ENCODE peak calls at places on chromosomes 12 and 14, in four cellular contexts. One of them, this sample, is unnamed.
A peak's percentile ranks its signal among the peaks of the same experiment; 100 is the strongest.

GRCh38 chr14:38256358-38256840 is 506 bp upstream of the CLEC14A start:
- DNase-seq in activated T-helper 1 cell treated with Interleukin-2 at 50 U/mL for 16 hours: no peak
- DNase-seq in aorta: no peak
- DNase-seq in retina: peak; percentile 65
- DNase-seq in this sample: no peak

GRCh38 chr14:36383674-36384421 is 63.4 kb upstream of the MBIP start:
- DNase-seq in activated T-helper 1 cell treated with Interleukin-2 at 50 U/mL for 16 hours: no peak
- DNase-seq in aorta: peak; percentile 84
- DNase-seq in retina: no peak
- DNase-seq in this sample: peak; percentile 69

GRCh38 chr12:16299403-16299802 is 21.9 kb upstream of the SLC15A5 start:
- DNase-seq in activated T-helper 1 cell treated with Interleukin-2 at 50 U/mL for 16 hours: no peak
- DNase-seq in aorta: no peak
- DNase-seq in retina: no peak
- DNase-seq in this sample: no peak

GRCh38 chr12:79858518-79858917 is 76.4 kb downstream of the PPP1R12A start:
- DNase-seq in activated T-helper 1 cell treated with Interleukin-2 at 50 U/mL for 16 hours: no peak
- DNase-seq in aorta: no peak
- DNase-seq in retina: no peak
- DNase-seq in this sample: no peak

GRCh38 chr14:63857467-63858030 is 4.7 kb downstream of the SYNE2 start:
- DNase-seq in activated T-helper 1 cell treated with Interleukin-2 at 50 U/mL for 16 hours: no peak
- DNase-seq in aorta: no peak
- DNase-seq in retina: no peak
- DNase-seq in this sample: peak; percentile 46

GRCh38 chr12:12748051-12748450 is 30.9 kb downstream of the CDKN1B start:
- DNase-seq in activated T-helper 1 cell treated with Interleukin-2 at 50 U/mL for 16 hours: no peak
- DNase-seq in aorta: no peak
- DNase-seq in retina: no peak
- DNase-seq in this sample: no peak

GRCh38 chr12:105352940-105353635 is 22.6 kb downstream of the C12orf75 start:
- DNase-seq in activated T-helper 1 cell treated with Interleukin-2 at 50 U/mL for 16 hours: no peak
- DNase-seq in aorta: no peak
- DNase-seq in retina: no peak
- DNase-seq in this sample: no peak

GRCh38 chr12:120264511-120265202 is 873 bp downstream of the PXN start:
- DNase-seq in activated T-helper 1 cell treated with Interleukin-2 at 50 U/mL for 16 hours: no peak
- DNase-seq in aorta: no peak
- DNase-seq in retina: no peak
- DNase-seq in this sample: peak; percentile 89

GRCh38 chr12:11992515-11992914 is 78.2 kb upstream of the BCL2L14 start:
- DNase-seq in activated T-helper 1 cell treated with Interleukin-2 at 50 U/mL for 16 hours: no peak
- DNase-seq in aorta: no peak
- DNase-seq in retina: no peak
- DNase-seq in this sample: no peak

GRCh38 chr14:91714805-91715204 is 17.1 kb downstream of the CATSPERB start:
- DNase-seq in activated T-helper 1 cell treated with Interleukin-2 at 50 U/mL for 16 hours: no peak
- DNase-seq in aorta: no peak
- DNase-seq in retina: no peak
- DNase-seq in this sample: no peak

GRCh38 chr12:81222841-81223595 is 145.1 kb downstream of the ACSS3 start:
- DNase-seq in activated T-helper 1 cell treated with Interleukin-2 at 50 U/mL for 16 hours: no peak
- DNase-seq in aorta: no peak
- DNase-seq in retina: no peak
- DNase-seq in this sample: peak; percentile 20

GRCh38 chr14:52879958-52880357 is 70.9 kb downstream of the FERMT2 start:
- DNase-seq in activated T-helper 1 cell treated with Interleukin-2 at 50 U/mL for 16 hours: no peak
- DNase-seq in aorta: no peak
- DNase-seq in retina: no peak
- DNase-seq in this sample: no peak

This sample was measured in foreskin keratinocyte.